ENCODE peak calls at places on chromosomes 1 and 21, in eight cellular contexts. I is heart left ventricle, Q is lung, R is body of pancreas, P is IMR-90, K is neuronal stem cell, F is sigmoid colon, C is SJSA1. G is an unnamed sample.
A peak's percentile ranks its signal among the peaks of the same experiment; 100 is the strongest.

GRCh38 chr1:203124546-203125317 is 2.8 kb upstream of the ADORA1 start:
- DNase-seq in F (no peak), K (no peak), C (peak; percentile 21), I (no peak), Q (no peak), R (no peak), P (peak; percentile 34), G (no peak)

GRCh38 chr1:227885648-227886502 is 61.9 kb downstream of the WNT9A start:
- DNase-seq in R (peak; percentile 22), Q (peak; percentile 45), P (peak; percentile 29), I (peak; percentile 66), F (peak; percentile 90), C (peak; percentile 69), K (no peak), G (peak; percentile 84)

GRCh38 chr21:25490742-25491141 is 116.5 kb downstream of the MRPL39 start:
- DNase-seq in C (no peak), K (no peak), R (no peak), Q (no peak), I (no peak), F (no peak), P (peak; percentile 40), G (no peak)

GRCh38 chr21:38680401-38680800 is 125.3 kb upstream of the ETS2 start:
- DNase-seq in Q (no peak), I (no peak), K (no peak), P (no peak), F (no peak), C (no peak), R (no peak), G (no peak)

GRCh38 chr1:159076753-159077656 is at the start of gene AIM2:
- DNase-seq in C (no peak), I (peak; percentile 32), K (no peak), F (no peak), P (no peak), R (no peak), Q (peak; percentile 81), G (no peak)

GRCh38 chr1:85230305-85230977 is 29.0 kb downstream of the C1orf52 start:
- DNase-seq in Q (no peak), I (no peak), R (no peak), C (no peak), P (no peak), K (no peak), F (no peak), G (no peak)

GRCh38 chr1:245132771-245133170 is 22.0 kb upstream of the KIF26B start:
- DNase-seq in I (no peak), R (no peak), Q (no peak), C (no peak), K (no peak), F (no peak), P (no peak), G (no peak)

GRCh38 chr1:93678491-93678890 is 3.1 kb downstream of the BCAR3 start:
- DNase-seq in Q (no peak), R (no peak), C (no peak), F (no peak), I (no peak), K (no peak), P (peak; percentile 77), G (no peak)

GRCh38 chr1:205272541-205272940 is 44.8 kb downstream of the TMCC2 start:
- DNase-seq in I (no peak), F (no peak), Q (no peak), K (no peak), P (no peak), C (no peak), R (no peak), G (no peak)

GRCh38 chr1:43924516-43924915 is 9.1 kb upstream of the ARTN start:
- DNase-seq in R (no peak), F (no peak), C (no peak), P (peak; percentile 26), K (no peak), Q (no peak), I (no peak), G (no peak)

GRCh38 chr1:94737124-94737998 is 82.8 kb upstream of the SLC44A3 start:
- DNase-seq in F (no peak), P (peak; percentile 45), Q (no peak), K (no peak), C (no peak), I (no peak), R (no peak), G (no peak)

GRCh38 chr1:171581226-171581625 is 40.8 kb upstream of the MYOCOS start:
- DNase-seq in F (no peak), I (no peak), C (no peak), Q (no peak), P (no peak), R (no peak), K (no peak), G (no peak)

GRCh38 chr1:241605146-241605805 is 34.9 kb downstream of the CHML start:
- DNase-seq in I (no peak), F (no peak), K (no peak), P (no peak), C (no peak), R (no peak), Q (no peak), G (no peak)

GRCh38 chr1:206106328-206107167 is 10.6 kb downstream of the AVPR1B start:
- DNase-seq in R (peak; percentile 82), P (peak; percentile 79), Q (peak; percentile 88), C (peak; percentile 70), K (peak; percentile 84), I (peak; percentile 80), F (peak; percentile 87), G (peak; percentile 92)

GRCh38 chr1:22169816-22170215 is 26.9 kb upstream of the WNT4 start:
- DNase-seq in C (no peak), F (no peak), I (no peak), K (no peak), Q (no peak), R (no peak), P (no peak), G (no peak)

GRCh38 chr1:246631426-246631825 is 65.2 kb downstream of the CNST start:
- DNase-seq in C (no peak), I (no peak), R (no peak), Q (no peak), P (peak; percentile 82), K (no peak), F (no peak), G (no peak)

GRCh38 chr21:26843912-26844257 is 1.3 kb downstream of the ADAMTS1 start:
- DNase-seq in Q (no peak), F (no peak), R (no peak), K (peak; percentile 35), P (peak; percentile 55), C (peak; percentile 56), I (no peak), G (no peak)

GRCh38 chr1:226217273-226217672 is 6.2 kb upstream of the MIXL1 start:
- DNase-seq in K (no peak), Q (no peak), R (no peak), C (peak; percentile 19), P (peak; percentile 73), I (no peak), F (no peak), G (no peak)

GRCh38 chr1:223765719-223766340 is 53.5 kb downstream of the CAPN2 start:
- DNase-seq in P (no peak), F (no peak), R (no peak), Q (no peak), K (no peak), C (no peak), I (no peak), G (no peak)

GRCh38 chr1:31696246-31696645 is 7.6 kb downstream of the COL16A1 start:
- DNase-seq in K (no peak), P (no peak), R (peak; percentile 60), C (no peak), Q (no peak), F (peak; percentile 83), I (no peak), G (no peak)
- H3K36me3 ChIP-seq in K (no peaks in the 10 kb centered on the region), P (peaks cover 71% of the 10 kb centered on the region), R (no peaks in the 10 kb centered on the region), C (peaks cover 92% of the 10 kb centered on the region), Q (no peaks in the 10 kb centered on the region), F (no peaks in the 10 kb centered on the region), I (no peaks in the 10 kb centered on the region), G (no peaks in the 10 kb centered on the region)

GRCh38 chr1:45009956-45010854 is 919 bp downstream of the HECTD3 start:
- DNase-seq in I (no peak), P (no peak), F (no peak), K (peak; percentile 8), C (no peak), Q (no peak), R (peak; percentile 61), G (no peak)

GRCh38 chr1:45008516-45008915 is 2.6 kb downstream of the HECTD3 start:
- DNase-seq in P (no peak), K (no peak), I (no peak), F (no peak), Q (peak; percentile 26), C (no peak), R (no peak), G (no peak)

GRCh38 chr1:45007311-45007710 is 3.8 kb downstream of the HECTD3 start:
- DNase-seq in I (no peak), K (no peak), R (no peak), C (no peak), Q (no peak), P (no peak), F (no peak), G (no peak)

GRCh38 chr1:45009296-45009865 is 1.7 kb downstream of the HECTD3 start:
- DNase-seq in R (no peak), P (no peak), Q (peak; percentile 26), C (no peak), K (no peak), F (no peak), I (no peak), G (no peak)

DNA sequence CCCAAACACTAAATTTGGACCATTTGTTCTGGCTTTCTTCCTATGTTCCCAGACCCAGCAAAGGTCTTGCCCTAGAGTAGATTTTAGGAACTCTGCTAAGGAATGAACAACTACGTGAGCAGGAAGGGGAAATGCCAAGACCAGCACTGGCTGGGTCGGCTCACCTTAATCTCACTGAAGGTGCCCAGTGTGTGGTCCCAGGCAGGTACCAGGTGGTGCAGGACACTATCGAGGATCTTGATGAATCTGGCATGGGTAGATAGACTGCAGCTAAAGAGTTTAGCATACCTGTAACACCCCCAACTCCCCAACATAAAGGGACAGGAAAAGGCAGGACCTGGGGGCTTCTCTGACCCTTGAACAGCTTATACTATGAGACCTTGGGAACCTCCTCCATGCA is 3.0 kb downstream of the HECTD3 start:
- DNase-seq in R (no peak), F (no peak), K (no peak), Q (no peak), P (no peak), I (no peak), C (no peak), G (no peak)
- H3K36me3 ChIP-seq in R (peaks cover 50% of the 10 kb centered on the region), F (peaks cover 47% of the 10 kb centered on the region), K (peaks cover 63% of the 10 kb centered on the region), Q (peaks cover 61% of the 10 kb centered on the region), P (peaks cover 62% of the 10 kb centered on the region), I (peaks cover 65% of the 10 kb centered on the region), C (peaks cover 74% of the 10 kb centered on the region), G (peaks cover 51% of the 10 kb centered on the region)

GRCh38 chr21:33834801-33835500 is 80.7 kb downstream of the ATP5PO start:
- DNase-seq in I (no peak), Q (no peak), P (no peak), F (no peak), C (no peak), K (no peak), R (no peak), G (no peak)
- H3K36me3 ChIP-seq in I (peaks cover 51% of the 10 kb centered on the region), Q (peaks cover 11% of the 10 kb centered on the region), P (peaks cover 25% of the 10 kb centered on the region), F (no peaks in the 10 kb centered on the region), C (peaks cover 47% of the 10 kb centered on the region), K (peaks cover 96% of the 10 kb centered on the region), R (no peaks in the 10 kb centered on the region), G (peaks cover 4% of the 10 kb centered on the region)

DNA sequence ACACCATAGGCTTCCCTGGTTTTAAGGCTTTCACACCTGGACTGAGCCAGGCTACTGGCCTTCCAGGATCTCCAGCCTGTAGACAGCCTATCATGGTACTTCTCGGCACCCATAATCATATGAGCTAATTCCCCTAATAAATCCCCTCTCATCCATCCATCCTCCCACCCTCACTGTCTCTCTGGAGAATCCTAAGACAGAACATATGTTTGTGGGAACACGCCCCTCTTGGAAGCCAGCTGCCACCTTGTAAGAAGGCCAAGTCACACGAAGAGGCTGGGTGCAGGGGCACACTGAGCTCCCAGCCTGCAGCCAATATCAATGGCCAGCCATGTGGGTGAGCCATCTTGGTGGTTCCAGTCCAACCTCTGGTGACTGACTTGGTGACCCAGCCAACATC is 7.4 kb downstream of the CLCC1 start:
- DNase-seq in C (no peak), P (no peak), Q (no peak), F (no peak), K (no peak), I (no peak), R (no peak), G (no peak)
- H3K36me3 ChIP-seq in C (peaks cover 37% of the 10 kb centered on the region), P (peaks cover 7% of the 10 kb centered on the region), Q (peaks cover 2% of the 10 kb centered on the region), F (no peaks in the 10 kb centered on the region), K (peaks cover 59% of the 10 kb centered on the region), I (peaks cover 20% of the 10 kb centered on the region), R (peaks cover 2% of the 10 kb centered on the region), G (peaks cover 2% of the 10 kb centered on the region)